ENCODE peak calls at places on chromosomes 4 and X, in five cellular contexts. N is IMR-90; W is Peyer's patch; F is psoas muscle; R is CD8-positive, alpha-beta memory T cell. A is an unnamed sample.

GRCh38 chrX:39688576-39689373 is 409.0 kb downstream of the BCOR start:
- DNase-seq in F (peak; percentile 66), R (no peak), W (no peak), N (peak; percentile 7), A (peak; percentile 64)

GRCh38 chrX:36898301-36898700 is 109.9 kb upstream of the FAM47C start:
- DNase-seq in N (peak; percentile 0), W (no peak), R (no peak), F (no peak), A (no peak)

GRCh38 chrX:12997898-12998687 is 23.2 kb downstream of the TMSB4X start:
- DNase-seq in R (no peak), N (no peak), F (no peak), W (no peak), A (no peak)

GRCh38 chr4:80219301-80220025 is 22.2 kb downstream of the PRDM8 start:
- DNase-seq in F (no peak), R (no peak), W (no peak), N (peak; percentile 60), A (no peak)

GRCh38 chr4:74338792-74339333 is 26.1 kb upstream of the EREG start:
- DNase-seq in R (no peak), W (no peak), F (no peak), N (peak; percentile 12), A (no peak)

GRCh38 chr4:142331646-142332045 is 514.5 kb downstream of the INPP4B start:
- DNase-seq in F (no peak), W (no peak), N (peak; percentile 21), R (no peak), A (no peak)

GRCh38 chr4:15239866-15240265 is 188.0 kb upstream of the C1QTNF7 start:
- DNase-seq in N (peak; percentile 32), W (no peak), F (no peak), R (no peak), A (no peak)

GRCh38 chrX:39592776-39593175 is 505.0 kb downstream of the BCOR start:
- DNase-seq in R (no peak), N (no peak), F (no peak), W (no peak), A (no peak)

GRCh38 chrX:145405012-145405411 is 157.7 kb downstream of the SPANXN1 start:
- DNase-seq in F (no peak), N (peak; percentile 15), W (no peak), R (no peak), A (no peak)

GRCh38 chrX:19739683-19740082 is 147.7 kb downstream of the SH3KBP1 start:
- DNase-seq in R (peak; percentile 35), N (peak; percentile 73), W (no peak), F (peak; percentile 53), A (no peak)

GRCh38 chrX:107450823-107451509 is 1.5 kb downstream of the FRMPD3 start:
- DNase-seq in F (no peak), N (no peak), R (peak; percentile 12), W (no peak), A (no peak)

GRCh38 chr4:148651991-148652390 is 209.8 kb upstream of the NR3C2 start:
- DNase-seq in W (no peak), R (no peak), F (no peak), N (no peak), A (no peak)

GRCh38 chr4:126532527-126532926 is 1100.2 kb upstream of the INTU start:
- DNase-seq in N (no peak), F (no peak), R (no peak), W (no peak), A (no peak)

GRCh38 chrX:130260316-130260715 is 8.4 kb downstream of the ZNF280C start:
- DNase-seq in F (no peak), N (peak; percentile 58), R (no peak), W (no peak), A (no peak)

GRCh38 chrX:24874604-24875247 is 141.0 kb downstream of the ARX start:
- DNase-seq in N (no peak), R (no peak), W (no peak), F (no peak), A (no peak)

GRCh38 chr4:182246401-182247205 is 3.4 kb downstream of the TENM3 start:
- DNase-seq in R (no peak), N (peak; percentile 78), F (no peak), W (no peak), A (no peak)

GRCh38 chr4:89899157-89899556 is 4.5 kb downstream of the MMRN1 start:
- DNase-seq in N (no peak), R (no peak), F (no peak), W (no peak), A (no peak)

GRCh38 chr4:123350726-123351125 is 45.9 kb upstream of the SPRY1 start:
- DNase-seq in F (no peak), W (no peak), N (no peak), R (no peak), A (no peak)

GRCh38 chrX:14051416-14051815 is 21.7 kb upstream of the GEMIN8 start:
- DNase-seq in N (no peak), W (no peak), F (no peak), R (no peak), A (no peak)

GRCh38 chr4:22500831-22501714 is 14.8 kb downstream of the ADGRA3 start:
- DNase-seq in F (no peak), R (no peak), N (peak; percentile 87), W (no peak), A (no peak)

GRCh38 chrX:46203115-46203514 is 342.1 kb downstream of the ZNF674 start:
- DNase-seq in F (no peak), R (no peak), W (no peak), N (no peak), A (no peak)

GRCh38 chr4:123876640-123877039 is 480.0 kb downstream of the SPRY1 start:
- DNase-seq in F (no peak), N (no peak), R (no peak), W (no peak), A (no peak)

GRCh38 chr4:54120517-54120916 is 20.6 kb downstream of the GSX2 start:
- DNase-seq in N (no peak), F (no peak), W (no peak), R (no peak), A (no peak)

GRCh38 chr4:73172166-73172565 is 86.4 kb downstream of the ANKRD17 start:
- DNase-seq in N (peak; percentile 59), F (no peak), W (no peak), R (no peak), A (no peak)

GRCh38 chr4:185535818-185536729 is 767 bp upstream of the PDLIM3 start:
- DNase-seq in W (no peak), N (no peak), R (no peak), F (peak; percentile 43), A (no peak)
- H3K4me3 ChIP-seq in W (peak overlapping the region; percentile 41), N (peak overlapping the region; percentile 96), R (no peak overlapping the region), F (peak overlapping the region; percentile 90), A (peak overlapping the region; percentile 57)

GRCh38 chr4:156948738-156949137 is 22.9 kb downstream of the PDGFC start:
- DNase-seq in W (no peak), F (no peak), N (no peak), R (no peak), A (no peak)

GRCh38 chr4:156950090-156950489 is 21.5 kb downstream of the PDGFC start:
- DNase-seq in F (no peak), N (no peak), R (no peak), W (no peak), A (no peak)

GRCh38 chr4:156948133-156948532 is 23.5 kb downstream of the PDGFC start:
- DNase-seq in R (no peak), F (no peak), N (no peak), W (no peak), A (no peak)

GRCh38 chr4:156950950-156951349 is 20.6 kb downstream of the PDGFC start:
- DNase-seq in F (no peak), R (no peak), W (no peak), N (no peak), A (no peak)

DNA sequence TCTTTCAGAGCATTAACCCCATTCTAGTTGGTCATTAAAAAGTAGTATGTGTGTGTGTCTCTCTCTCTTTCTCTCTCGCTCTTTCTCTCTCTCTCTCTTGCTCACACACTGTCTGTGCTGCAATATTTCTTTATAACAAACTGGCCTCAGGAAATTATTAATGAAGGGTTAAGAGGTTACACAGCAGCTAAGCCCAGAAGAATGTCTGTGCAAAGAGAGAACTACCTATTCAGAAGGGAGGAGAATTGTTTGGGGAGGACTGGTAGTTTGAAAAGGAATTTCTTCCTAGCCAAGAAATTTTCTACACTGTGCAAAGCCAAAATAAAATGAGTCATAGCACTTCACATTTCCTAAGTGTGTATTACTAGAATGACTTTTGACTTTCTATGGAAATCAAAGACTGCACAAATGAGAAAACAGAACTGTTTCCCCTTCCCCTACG is 22.2 kb downstream of the PDGFC start:
- DNase-seq in F (no peak), R (no peak), N (peak; percentile 80), W (no peak), A (no peak)
- H3K4me1 ChIP-seq in F (peaks cover 67% of the 10 kb centered on the region), R (no peaks in the 10 kb centered on the region), N (peaks cover 18% of the 10 kb centered on the region), W (no peaks in the 10 kb centered on the region), A (peaks cover 40% of the 10 kb centered on the region)

DNA sequence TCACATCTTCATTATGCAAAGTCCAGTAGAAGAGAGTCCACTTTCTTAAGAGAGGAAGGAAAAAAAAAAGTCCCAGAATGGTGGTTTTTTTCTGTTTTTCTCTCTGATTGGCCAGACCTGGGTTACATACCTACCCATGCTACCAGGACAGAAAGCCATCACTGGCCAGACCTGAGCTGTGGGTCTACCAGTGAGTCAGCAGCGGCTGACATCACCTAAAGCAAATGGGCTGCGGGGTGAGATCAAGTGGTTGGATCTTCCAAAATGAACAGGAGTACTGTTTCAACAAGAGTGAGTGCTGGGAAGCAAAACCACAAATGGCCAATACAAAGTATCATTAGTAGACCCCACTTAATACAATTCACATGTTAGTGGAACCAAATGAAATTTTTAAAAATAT is 1.6 kb upstream of the NDST3 start:
- DNase-seq in R (no peak), F (no peak), N (peak; percentile 20), W (no peak), A (no peak)
- H3K4me3 ChIP-seq in R (no peak overlapping the region), F (peak overlapping the region; percentile 54), N (no peak overlapping the region), W (no peak overlapping the region), A (no peak overlapping the region)

GRCh38 chr4:184313710-184314659 is 96.3 kb upstream of the ENPP6 start:
- DNase-seq in N (no peak), R (no peak), W (peak; percentile 39), F (no peak), A (peak; percentile 40)
- H3K4me1 ChIP-seq in N (no peaks in the 10 kb centered on the region), R (peaks cover 15% of the 10 kb centered on the region), W (peaks cover 9% of the 10 kb centered on the region), F (no peaks in the 10 kb centered on the region), A (no peaks in the 10 kb centered on the region)

DNA sequence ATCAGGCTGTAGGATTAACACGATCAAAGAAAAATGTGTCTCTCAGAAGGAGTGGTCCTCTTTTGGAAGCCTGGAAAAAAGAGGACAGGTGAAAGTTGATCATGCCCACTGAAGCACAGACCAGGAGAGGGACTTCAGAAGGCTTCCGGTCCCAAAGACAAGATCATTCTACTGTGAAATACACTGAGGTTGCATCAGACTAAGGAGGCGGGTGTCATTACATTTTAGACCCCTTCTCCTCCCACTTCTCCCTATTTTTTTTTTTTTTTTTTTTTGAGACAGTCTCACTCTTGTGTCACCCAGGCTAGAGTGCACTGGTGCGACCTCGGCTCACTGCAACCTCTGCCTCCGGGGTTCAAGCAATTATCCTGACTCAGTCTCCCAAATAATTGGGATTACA is 67.5 kb downstream of the RBM47 start:
- DNase-seq in W (no peak), N (no peak), R (no peak), F (no peak), A (no peak)
- H3K4me3 ChIP-seq in W (no peak overlapping the region), N (no peak overlapping the region), R (no peak overlapping the region), F (no peak overlapping the region), A (no peak overlapping the region)

DNA sequence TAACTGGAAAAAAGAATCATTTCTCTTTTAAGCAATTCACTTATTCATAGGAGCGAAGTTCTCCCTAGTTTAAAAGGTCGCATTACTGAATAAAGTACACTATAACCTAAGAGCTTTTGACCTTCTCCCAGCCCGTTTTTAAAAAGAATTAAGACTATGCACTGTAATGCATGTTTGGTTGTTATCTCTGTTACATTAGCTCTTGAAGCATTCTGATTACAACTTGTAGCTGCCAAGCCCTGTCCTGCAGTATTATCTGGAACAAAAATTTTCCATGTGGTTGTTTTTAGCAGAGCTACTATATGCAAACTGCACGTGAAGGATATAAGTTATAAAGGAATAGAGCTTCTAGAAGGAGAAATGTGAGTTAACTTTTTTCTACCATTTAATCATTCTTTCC is 8.1 kb downstream of the GAB1 start:
- DNase-seq in F (no peak), W (no peak), R (no peak), N (no peak), A (no peak)
- H3K4me1 ChIP-seq in F (peaks cover 21% of the 10 kb centered on the region), W (no peaks in the 10 kb centered on the region), R (no peaks in the 10 kb centered on the region), N (peaks cover 14% of the 10 kb centered on the region), A (no peaks in the 10 kb centered on the region)